ENCODE peak calls at places on chromosome 22, in eight cellular contexts. One of them, this sample, is unnamed.
A peak's percentile ranks its signal among the peaks of the same experiment; 100 is the strongest.

GRCh38 chr22:47129902-47130301 is 367.5 kb downstream of the TBC1D22A start:
- DNase-seq in A549: peak; percentile 35
- DNase-seq in midbrain: no peak
- DNase-seq in uterus: no peak
- DNase-seq in amygdala: no peak
- DNase-seq in HAP-1: no peak
- DNase-seq in mesenteric fat pad: no peak
- DNase-seq in HTR-8/SVneo: no peak
- DNase-seq in this sample: peak; percentile 28

GRCh38 chr22:45131749-45132148 is 32.0 kb upstream of the NUP50 start:
- DNase-seq in uterus: no peak
- DNase-seq in HTR-8/SVneo: no peak
- DNase-seq in A549: no peak
- DNase-seq in HAP-1: no peak
- DNase-seq in mesenteric fat pad: no peak
- DNase-seq in amygdala: no peak
- DNase-seq in midbrain: peak; percentile 17
- DNase-seq in this sample: peak; percentile 75

GRCh38 chr22:21937041-21937820 is 15.4 kb downstream of the PPM1F start:
- DNase-seq in amygdala: peak; percentile 34
- DNase-seq in HTR-8/SVneo: no peak
- DNase-seq in HAP-1: no peak
- DNase-seq in midbrain: peak; percentile 72
- DNase-seq in uterus: no peak
- DNase-seq in mesenteric fat pad: no peak
- DNase-seq in A549: no peak
- DNase-seq in this sample: peak; percentile 63

GRCh38 chr22:49276567-49276966 is 551.1 kb downstream of the BRD1 start:
- DNase-seq in A549: no peak
- DNase-seq in HAP-1: no peak
- DNase-seq in midbrain: no peak
- DNase-seq in mesenteric fat pad: no peak
- DNase-seq in HTR-8/SVneo: no peak
- DNase-seq in amygdala: no peak
- DNase-seq in uterus: no peak
- DNase-seq in this sample: no peak

GRCh38 chr22:36291831-36292740 is 39.2 kb downstream of the APOL1 start:
- DNase-seq in A549: no peak
- DNase-seq in mesenteric fat pad: no peak
- DNase-seq in midbrain: no peak
- DNase-seq in HTR-8/SVneo: no peak
- DNase-seq in uterus: no peak
- DNase-seq in HAP-1: no peak
- DNase-seq in amygdala: no peak
- DNase-seq in this sample: no peak

GRCh38 chr22:48754611-48755331 is 1072.9 kb downstream of the BRD1 start:
- DNase-seq in A549: no peak
- DNase-seq in amygdala: no peak
- DNase-seq in HAP-1: no peak
- DNase-seq in midbrain: no peak
- DNase-seq in mesenteric fat pad: peak; percentile 74
- DNase-seq in uterus: no peak
- DNase-seq in HTR-8/SVneo: no peak
- DNase-seq in this sample: no peak

GRCh38 chr22:20758688-20759087 is 15.2 kb upstream of the SERPIND1 start:
- DNase-seq in amygdala: no peak
- DNase-seq in uterus: no peak
- DNase-seq in mesenteric fat pad: no peak
- DNase-seq in A549: peak; percentile 4
- DNase-seq in HAP-1: no peak
- DNase-seq in HTR-8/SVneo: no peak
- DNase-seq in midbrain: no peak
- DNase-seq in this sample: no peak

GRCh38 chr22:46087816-46088277 is 62.5 kb upstream of the PPARA start:
- DNase-seq in amygdala: peak; percentile 90
- DNase-seq in HAP-1: no peak
- DNase-seq in HTR-8/SVneo: no peak
- DNase-seq in uterus: peak; percentile 95
- DNase-seq in A549: peak; percentile 67
- DNase-seq in mesenteric fat pad: no peak
- DNase-seq in midbrain: peak; percentile 97
- DNase-seq in this sample: peak; percentile 97

GRCh38 chr22:39384750-39385480 is 14.7 kb upstream of the TAB1 start:
- DNase-seq in mesenteric fat pad: no peak
- DNase-seq in HAP-1: no peak
- DNase-seq in amygdala: no peak
- DNase-seq in uterus: no peak
- DNase-seq in A549: peak; percentile 60
- DNase-seq in midbrain: no peak
- DNase-seq in HTR-8/SVneo: no peak
- DNase-seq in this sample: no peak

GRCh38 chr22:39520874-39521857 is 804 bp downstream of the ATF4 start:
- DNase-seq in A549: peak; percentile 72
- DNase-seq in uterus: peak; percentile 85
- DNase-seq in amygdala: peak; percentile 54
- DNase-seq in HTR-8/SVneo: no peak
- DNase-seq in HAP-1: no peak
- DNase-seq in mesenteric fat pad: peak; percentile 96
- DNase-seq in midbrain: peak; percentile 50
- DNase-seq in this sample: peak; percentile 86

GRCh38 chr22:45553333-45554039 is 50.8 kb downstream of the FBLN1 start:
- DNase-seq in HTR-8/SVneo: peak; percentile 85
- DNase-seq in mesenteric fat pad: no peak
- DNase-seq in uterus: peak; percentile 82
- DNase-seq in midbrain: peak; percentile 71
- DNase-seq in A549: peak; percentile 82
- DNase-seq in amygdala: peak; percentile 41
- DNase-seq in HAP-1: peak; percentile 59
- DNase-seq in this sample: peak; percentile 90

GRCh38 chr22:31611065-31611760 is 50.8 kb downstream of the PISD start:
- DNase-seq in uterus: no peak
- DNase-seq in amygdala: no peak
- DNase-seq in mesenteric fat pad: no peak
- DNase-seq in HTR-8/SVneo: no peak
- DNase-seq in HAP-1: no peak
- DNase-seq in A549: no peak
- DNase-seq in midbrain: no peak
- DNase-seq in this sample: peak; percentile 72

GRCh38 chr22:43846966-43847365 is 15.3 kb downstream of the SULT4A1 start:
- DNase-seq in midbrain: no peak
- DNase-seq in uterus: no peak
- DNase-seq in HAP-1: no peak
- DNase-seq in HTR-8/SVneo: no peak
- DNase-seq in mesenteric fat pad: no peak
- DNase-seq in A549: no peak
- DNase-seq in amygdala: no peak
- DNase-seq in this sample: no peak

GRCh38 chr22:50525991-50526848 is 822 bp upstream of the SCO2 start:
- DNase-seq in HTR-8/SVneo: peak; percentile 51
- DNase-seq in mesenteric fat pad: no peak
- DNase-seq in A549: peak; percentile 74
- DNase-seq in HAP-1: peak; percentile 69
- DNase-seq in uterus: peak; percentile 78
- DNase-seq in midbrain: peak; percentile 57
- DNase-seq in amygdala: no peak
- DNase-seq in this sample: peak; percentile 93

GRCh38 chr22:46067159-46068111 is 82.9 kb upstream of the PPARA start:
- DNase-seq in midbrain: no peak
- DNase-seq in A549: no peak
- DNase-seq in mesenteric fat pad: peak; percentile 59
- DNase-seq in HAP-1: no peak
- DNase-seq in uterus: peak; percentile 38
- DNase-seq in amygdala: no peak
- DNase-seq in HTR-8/SVneo: no peak
- DNase-seq in this sample: peak; percentile 63

GRCh38 chr22:35317680-35318290 is 18.1 kb downstream of the TOM1 start:
- DNase-seq in mesenteric fat pad: no peak
- DNase-seq in A549: no peak
- DNase-seq in HAP-1: no peak
- DNase-seq in HTR-8/SVneo: no peak
- DNase-seq in amygdala: no peak
- DNase-seq in uterus: no peak
- DNase-seq in midbrain: no peak
- DNase-seq in this sample: no peak

GRCh38 chr22:29654420-29654819 is 51.0 kb downstream of the NF2 start:
- DNase-seq in uterus: no peak
- DNase-seq in mesenteric fat pad: no peak
- DNase-seq in A549: no peak
- DNase-seq in HAP-1: peak; percentile 24
- DNase-seq in amygdala: no peak
- DNase-seq in HTR-8/SVneo: no peak
- DNase-seq in midbrain: no peak
- DNase-seq in this sample: no peak

GRCh38 chr22:24112188-24112587 is 69.1 kb upstream of the SUSD2 start:
- DNase-seq in amygdala: no peak
- DNase-seq in mesenteric fat pad: no peak
- DNase-seq in uterus: no peak
- DNase-seq in HAP-1: no peak
- DNase-seq in midbrain: no peak
- DNase-seq in HTR-8/SVneo: no peak
- DNase-seq in A549: no peak
- DNase-seq in this sample: no peak

GRCh38 chr22:37020192-37020479 is 594 bp downstream of the MPST start:
- DNase-seq in HTR-8/SVneo: no peak
- DNase-seq in uterus: no peak
- DNase-seq in amygdala: no peak
- DNase-seq in A549: peak; percentile 61
- DNase-seq in midbrain: peak; percentile 44
- DNase-seq in mesenteric fat pad: no peak
- DNase-seq in HAP-1: peak; percentile 40
- DNase-seq in this sample: no peak

GRCh38 chr22:42654696-42655095 is 5.5 kb upstream of the CYB5R3 start:
- DNase-seq in amygdala: no peak
- DNase-seq in uterus: no peak
- DNase-seq in HTR-8/SVneo: no peak
- DNase-seq in midbrain: no peak
- DNase-seq in HAP-1: no peak
- DNase-seq in mesenteric fat pad: no peak
- DNase-seq in A549: no peak
- DNase-seq in this sample: peak; percentile 5

GRCh38 chr22:40432167-40432566 is 61.8 kb downstream of the SGSM3 start:
- DNase-seq in mesenteric fat pad: no peak
- DNase-seq in A549: no peak
- DNase-seq in HAP-1: no peak
- DNase-seq in uterus: no peak
- DNase-seq in amygdala: no peak
- DNase-seq in HTR-8/SVneo: no peak
- DNase-seq in midbrain: no peak
- DNase-seq in this sample: peak; percentile 20

GRCh38 chr22:44658371-44658953 is 43.5 kb upstream of the PRR5 start:
- DNase-seq in amygdala: no peak
- DNase-seq in HTR-8/SVneo: no peak
- DNase-seq in midbrain: peak; percentile 79
- DNase-seq in mesenteric fat pad: no peak
- DNase-seq in uterus: peak; percentile 41
- DNase-seq in A549: no peak
- DNase-seq in HAP-1: no peak
- DNase-seq in this sample: peak; percentile 61

GRCh38 chr22:34105461-34106062 is 185.3 kb upstream of the LARGE1 start:
- DNase-seq in mesenteric fat pad: no peak
- DNase-seq in HAP-1: peak; percentile 40
- DNase-seq in uterus: peak; percentile 31
- DNase-seq in midbrain: peak; percentile 30
- DNase-seq in amygdala: peak; percentile 5
- DNase-seq in A549: peak; percentile 26
- DNase-seq in HTR-8/SVneo: no peak
- DNase-seq in this sample: peak; percentile 49

GRCh38 chr22:39684702-39685281 is 114.2 kb downstream of the CACNA1I start:
- DNase-seq in HAP-1: no peak
- DNase-seq in A549: no peak
- DNase-seq in mesenteric fat pad: no peak
- DNase-seq in uterus: no peak
- DNase-seq in amygdala: no peak
- DNase-seq in HTR-8/SVneo: no peak
- DNase-seq in midbrain: no peak
- DNase-seq in this sample: peak; percentile 6

GRCh38 chr22:48858121-48858520 is 969.6 kb downstream of the BRD1 start:
- DNase-seq in mesenteric fat pad: peak; percentile 45
- DNase-seq in amygdala: no peak
- DNase-seq in HAP-1: no peak
- DNase-seq in A549: no peak
- DNase-seq in midbrain: no peak
- DNase-seq in HTR-8/SVneo: no peak
- DNase-seq in uterus: no peak
- DNase-seq in this sample: no peak

GRCh38 chr22:37503850-37504249 is 15.4 kb downstream of the CARD10 start:
- DNase-seq in A549: peak; percentile 53
- DNase-seq in HAP-1: no peak
- DNase-seq in mesenteric fat pad: no peak
- DNase-seq in uterus: peak; percentile 50
- DNase-seq in midbrain: no peak
- DNase-seq in amygdala: no peak
- DNase-seq in HTR-8/SVneo: no peak
- DNase-seq in this sample: peak; percentile 68

GRCh38 chr22:38853149-38853548 is 9.3 kb upstream of the NPTXR start:
- DNase-seq in HTR-8/SVneo: no peak
- DNase-seq in uterus: no peak
- DNase-seq in A549: no peak
- DNase-seq in mesenteric fat pad: no peak
- DNase-seq in HAP-1: no peak
- DNase-seq in amygdala: no peak
- DNase-seq in midbrain: no peak
- DNase-seq in this sample: no peak

GRCh38 chr22:20857838-20858614 is 585 bp downstream of the PI4KA start:
- DNase-seq in uterus: peak; percentile 90
- DNase-seq in mesenteric fat pad: peak; percentile 93
- DNase-seq in amygdala: peak; percentile 77
- DNase-seq in midbrain: peak; percentile 71
- DNase-seq in HTR-8/SVneo: peak; percentile 77
- DNase-seq in A549: peak; percentile 84
- DNase-seq in HAP-1: peak; percentile 85
- DNase-seq in this sample: peak; percentile 89

GRCh38 chr22:31561238-31561887 is 65.0 kb downstream of the SFI1 start:
- DNase-seq in midbrain: peak; percentile 69
- DNase-seq in HTR-8/SVneo: peak; percentile 69
- DNase-seq in A549: peak; percentile 72
- DNase-seq in amygdala: peak; percentile 9
- DNase-seq in mesenteric fat pad: no peak
- DNase-seq in uterus: peak; percentile 63
- DNase-seq in HAP-1: peak; percentile 61
- DNase-seq in this sample: peak; percentile 83

GRCh38 chr22:49847751-49848689 is 5.6 kb upstream of the ZBED4 start:
- DNase-seq in uterus: no peak
- DNase-seq in HTR-8/SVneo: no peak
- DNase-seq in amygdala: no peak
- DNase-seq in midbrain: no peak
- DNase-seq in A549: no peak
- DNase-seq in mesenteric fat pad: no peak
- DNase-seq in HAP-1: no peak
- DNase-seq in this sample: no peak

GRCh38 chr22:19632671-19633148 is 81.6 kb upstream of the SEPTIN5 start:
- DNase-seq in midbrain: no peak
- DNase-seq in uterus: no peak
- DNase-seq in A549: no peak
- DNase-seq in HAP-1: no peak
- DNase-seq in mesenteric fat pad: peak; percentile 71
- DNase-seq in amygdala: no peak
- DNase-seq in HTR-8/SVneo: no peak
- DNase-seq in this sample: no peak